ENCODE peak calls at places on chromosomes 12 and 14, in ten cellular contexts. S is T-cell; N is HFF-Myc; R is MV-4-11; A is ovary; G is epithelial cell of esophagus; K is activated CD4-positive, alpha-beta T cell treated with anti-CD3 and anti-CD28 coated beads, Interleukin-2, amount 10 ng/mL, durations not matched to agents 7 days and 5 days; J is hypothalamus; E is activated T-cell treated with anti-CD3 and anti-CD28 coated beads for 24 hours; X is AG09319. O is an unnamed sample.

GRCh38 chr14:104353921-104354701 is 215.7 kb downstream of the KIF26A start:
- DNase-seq in N (no peak), J (no peak), R (no peak), S (no peak), X (no peak), G (no peak), E (no peak), K (no peak), A (peak; percentile 20), O (no peak)

GRCh38 chr12:130013771-130014484 is 110.1 kb upstream of the TMEM132D start:
- DNase-seq in G (peak; percentile 28), E (peak; percentile 23), X (no peak), N (peak; percentile 7), J (no peak), S (no peak), K (peak; percentile 47), A (no peak), R (no peak), O (peak; percentile 44)

GRCh38 chr12:51847830-51848727 is at the start of gene FIGNL2:
- DNase-seq in N (no peak), J (no peak), G (no peak), X (no peak), S (peak; percentile 6), R (no peak), A (no peak), E (no peak), K (no peak), O (no peak)

GRCh38 chr14:94097091-94097490 is 13.4 kb upstream of the IFI27 start:
- DNase-seq in R (no peak), J (no peak), S (no peak), X (no peak), K (no peak), A (no peak), G (no peak), N (no peak), E (no peak), O (no peak)

GRCh38 chr14:106166650-106167204 is 640.3 kb downstream of the TMEM121 start:
- DNase-seq in G (no peak), R (no peak), S (no peak), K (no peak), J (no peak), X (no peak), A (no peak), E (no peak), N (no peak), O (no peak)

GRCh38 chr14:75229923-75230792 is 48.5 kb upstream of the FOS start:
- DNase-seq in K (peak; percentile 53), R (no peak), A (no peak), J (no peak), E (peak; percentile 34), X (no peak), N (no peak), G (peak; percentile 98), S (peak; percentile 56), O (peak; percentile 74)

GRCh38 chr12:25788707-25789106 is 169.8 kb upstream of the RASSF8 start:
- DNase-seq in S (no peak), E (no peak), J (no peak), K (no peak), R (no peak), G (no peak), X (no peak), N (no peak), A (no peak), O (peak; percentile 15)

GRCh38 chr12:68334136-68334535 is 2.0 kb upstream of the MDM1 start:
- DNase-seq in X (no peak), E (no peak), N (no peak), R (peak; percentile 20), A (no peak), J (no peak), K (peak; percentile 33), S (no peak), G (peak; percentile 12), O (peak; percentile 24)

GRCh38 chr12:92955997-92956663 is 27.0 kb upstream of the EEA1 start:
- DNase-seq in K (no peak), G (peak; percentile 90), R (no peak), A (no peak), X (peak; percentile 40), N (no peak), S (no peak), J (no peak), E (no peak), O (no peak)

GRCh38 chr12:9098115-9098452 is 17.6 kb downstream of the A2M start:
- DNase-seq in N (no peak), X (no peak), A (no peak), G (no peak), E (no peak), S (no peak), K (no peak), R (no peak), J (no peak), O (no peak)

GRCh38 chr12:110180591-110181005 is 56.4 kb downstream of the IFT81 start:
- DNase-seq in S (no peak), K (no peak), X (peak; percentile 36), G (no peak), E (no peak), A (no peak), R (no peak), N (no peak), J (no peak), O (no peak)

GRCh38 chr14:34173916-34174315 is 223.0 kb upstream of the EGLN3 start:
- DNase-seq in X (no peak), K (no peak), G (no peak), S (no peak), N (no peak), R (no peak), A (no peak), E (no peak), J (no peak), O (no peak)

GRCh38 chr14:65006251-65006721 is 19.6 kb downstream of the FNTB start:
- DNase-seq in A (no peak), E (no peak), J (peak; percentile 13), G (no peak), R (no peak), S (no peak), K (no peak), X (no peak), N (no peak), O (no peak)

GRCh38 chr12:68175566-68176033 is 16.1 kb upstream of the IFNG start:
- DNase-seq in A (no peak), N (no peak), K (peak; percentile 74), S (peak; percentile 75), G (no peak), J (no peak), E (peak; percentile 42), R (no peak), X (no peak), O (no peak)

GRCh38 chr12:93972411-93973208 is 175.8 kb upstream of the PLXNC1 start:
- DNase-seq in A (no peak), J (no peak), S (no peak), X (no peak), G (no peak), K (no peak), N (no peak), E (no peak), R (no peak), O (no peak)

GRCh38 chr14:59354666-59355065 is 110.5 kb downstream of the GPR135 start:
- DNase-seq in J (no peak), E (no peak), A (no peak), X (no peak), G (peak; percentile 96), R (no peak), K (no peak), N (no peak), S (no peak), O (no peak)

GRCh38 chr12:101619868-101620761 is 25.3 kb downstream of the MYBPC1 start:
- DNase-seq in J (no peak), R (no peak), N (no peak), G (no peak), E (no peak), S (no peak), A (no peak), K (no peak), X (no peak), O (no peak)

GRCh38 chr14:51668870-51669269 is 17.2 kb downstream of the FRMD6 start:
- DNase-seq in N (no peak), X (peak; percentile 55), E (no peak), J (no peak), R (no peak), A (no peak), K (no peak), S (no peak), G (no peak), O (no peak)

GRCh38 chr12:81263072-81263471 is 185.2 kb downstream of the ACSS3 start:
- DNase-seq in J (no peak), X (no peak), N (no peak), E (no peak), R (no peak), G (no peak), S (no peak), K (no peak), A (no peak), O (no peak)

GRCh38 chr14:74941676-74942097 is 13.7 kb downstream of the PGF start:
- DNase-seq in E (peak; percentile 58), K (peak; percentile 53), S (peak; percentile 39), N (no peak), J (peak; percentile 59), G (peak; percentile 55), A (no peak), R (peak; percentile 76), X (no peak), O (peak; percentile 80)

GRCh38 chr12:47222960-47223847 is 143.4 kb upstream of the AMIGO2 start:
- DNase-seq in A (peak; percentile 39), S (no peak), R (no peak), K (no peak), G (no peak), N (no peak), X (no peak), J (no peak), E (no peak), O (peak; percentile 33)

GRCh38 chr14:49934638-49935037 is 41.8 kb downstream of the ARF6 start:
- DNase-seq in S (no peak), K (no peak), N (no peak), A (no peak), R (no peak), X (no peak), E (no peak), J (no peak), G (no peak), O (peak; percentile 27)

GRCh38 chr12:82028772-82029171 is 269.6 kb upstream of the PPFIA2 start:
- DNase-seq in J (no peak), A (no peak), R (no peak), K (no peak), X (no peak), N (no peak), E (no peak), S (no peak), G (no peak), O (no peak)

GRCh38 chr12:3311027-3311402 is 180.0 kb upstream of the PRMT8 start:
- DNase-seq in E (no peak), R (no peak), G (peak; percentile 94), X (no peak), A (no peak), K (no peak), S (no peak), J (no peak), N (no peak), O (no peak)

GRCh38 chr12:56040151-56040550 is 1.6 kb upstream of the RPS26 start:
- DNase-seq in E (no peak), A (no peak), R (no peak), N (no peak), J (no peak), K (peak; percentile 16), X (no peak), S (no peak), G (no peak), O (no peak)

GRCh38 chr14:100677152-100677924 is 49.4 kb upstream of the DLK1 start:
- DNase-seq in K (no peak), E (no peak), J (no peak), S (no peak), X (no peak), G (no peak), N (no peak), R (peak; percentile 13), A (peak; percentile 84), O (peak; percentile 69)

GRCh38 chr14:93304771-93305170 is 28.1 kb downstream of the BTBD7 start:
- DNase-seq in X (no peak), G (peak; percentile 53), J (no peak), S (no peak), E (no peak), N (no peak), K (no peak), R (peak; percentile 10), A (no peak), O (peak; percentile 46)

GRCh38 chr12:52495385-52495784 is 2.3 kb upstream of the KRT6A start:
- DNase-seq in N (no peak), X (no peak), R (peak; percentile 37), G (peak; percentile 91), S (no peak), J (no peak), K (no peak), A (no peak), E (no peak), O (no peak)

O was measured in erythroblast.